ENCODE peak calls at places on chromosome 19, in ten cellular contexts. R, W, F, L, E, G, V, Y, K and U are unnamed samples.

GRCh38 chr19:35703343-35703742 is 1.0 kb upstream of the ZBTB32 start:
- DNase-seq in V (no peak), Y (no peak), W (no peak), L (no peak), R (no peak), E (no peak), K (no peak), G (no peak), F (no peak), U (no peak)

GRCh38 chr19:15108145-15108844 is 1.1 kb downstream of the SYDE1 start:
- DNase-seq in G (no peak), K (no peak), W (no peak), E (no peak), F (no peak), L (no peak), Y (no peak), V (no peak), R (no peak), U (no peak)

GRCh38 chr19:46603752-46604241 is 2.7 kb downstream of the CALM3 start:
- DNase-seq in E (no peak), R (no peak), V (no peak), W (no peak), G (no peak), K (no peak), Y (no peak), F (no peak), L (no peak), U (no peak)

GRCh38 chr19:36986601-36987000 is 70.5 kb downstream of the ZNF568 start:
- DNase-seq in Y (no peak), K (no peak), G (no peak), F (no peak), W (no peak), R (no peak), E (no peak), L (no peak), V (no peak), U (no peak)

GRCh38 chr19:40663712-40664692 is 26.4 kb downstream of the NUMBL start:
- DNase-seq in K (no peak), E (no peak), F (no peak), R (no peak), L (no peak), G (no peak), V (no peak), W (peak; percentile 9), Y (no peak), U (no peak)

GRCh38 chr19:4172861-4173473 is 9.4 kb downstream of the SIRT6 start:
- DNase-seq in L (no peak), V (no peak), R (peak; percentile 48), F (peak; percentile 82), W (no peak), Y (peak; percentile 34), G (peak; percentile 85), K (peak; percentile 74), E (no peak), U (peak; percentile 53)

GRCh38 chr19:14487370-14488125 is 8.4 kb downstream of the GIPC1 start:
- DNase-seq in K (no peak), E (no peak), G (no peak), L (no peak), W (no peak), Y (no peak), F (no peak), V (no peak), R (no peak), U (no peak)

GRCh38 chr19:29774126-29774525 is 37.7 kb upstream of the CCNE1 start:
- DNase-seq in W (no peak), E (no peak), R (no peak), V (no peak), K (no peak), G (no peak), L (no peak), F (no peak), Y (no peak), U (no peak)

GRCh38 chr19:17794731-17795494 is at the start of gene B3GNT3:
- DNase-seq in G (no peak), L (no peak), R (peak; percentile 86), E (no peak), F (peak; percentile 97), K (no peak), W (no peak), Y (no peak), V (no peak), U (peak; percentile 5)